ENCODE peak calls at places on chromosomes 4 and X, in seven cellular contexts. L is HS-5; H is adipocyte; S is WTC11; B is CD8-positive, alpha-beta memory T cell; U is T-helper 17 cell; I is Daoy. Y is an unnamed sample.

GRCh38 chrX:19888419-19888879 is 1.0 kb upstream of the SH3KBP1 start:
- DNase-seq in H (peak), B (peak), L (no peak), I (peak), U (no peak), S (no peak), Y (peak)

GRCh38 chrX:15790766-15791380 is 589 bp downstream of the ZRSR2 start:
- DNase-seq in U (no peak), S (no peak), L (no peak), H (no peak), I (no peak), B (no peak), Y (no peak)

GRCh38 chr4:183390374-183390773 is 54.1 kb upstream of the CDKN2AIP start:
- DNase-seq in S (no peak), L (no peak), H (no peak), I (peak), B (no peak), U (no peak), Y (no peak)

GRCh38 chrX:77446029-77446585 is 1.1 kb upstream of the FGF16 start:
- DNase-seq in B (no peak), L (no peak), I (no peak), U (no peak), H (peak), S (peak), Y (no peak)

GRCh38 chrX:110180176-110180927 is 137.5 kb downstream of the AMMECR1 start:
- DNase-seq in L (peak), I (peak), U (no peak), B (no peak), H (peak), S (no peak), Y (peak)

GRCh38 chrX:131764224-131764623 is 220.3 kb downstream of the OR13H1 start:
- DNase-seq in U (no peak), I (no peak), L (no peak), B (no peak), H (no peak), S (no peak), Y (no peak)

GRCh38 chr4:35516102-35516501 is 728.2 kb downstream of the ARAP2 start:
- DNase-seq in B (no peak), H (no peak), L (no peak), I (no peak), U (no peak), S (no peak), Y (no peak)

GRCh38 chrX:138858438-138858837 is 146.9 kb upstream of the FGF13 start:
- DNase-seq in S (no peak), I (peak), L (peak), B (no peak), H (no peak), U (no peak), Y (peak)

GRCh38 chrX:21946925-21947641 is 6.6 kb downstream of the SMS start:
- DNase-seq in H (peak), L (no peak), I (peak), U (no peak), B (no peak), S (peak), Y (no peak)

GRCh38 chr4:19187709-19188108 is 1064.0 kb upstream of the SLIT2 start:
- DNase-seq in H (no peak), S (no peak), L (no peak), U (no peak), I (no peak), B (no peak), Y (no peak)

Y was measured in AG04450.